ENCODE peak calls at places on chromosome 6, in six cellular contexts. X, B, J, M, F and W are unnamed samples.
A peak's percentile ranks its signal among the peaks of the same experiment; 100 is the strongest.

GRCh38 chr6:40302856-40303449 is 284.2 kb downstream of the LRFN2 start:
- DNase-seq in X (no peak), B (no peak), J (no peak), M (no peak), F (no peak), W (no peak)

GRCh38 chr6:53794073-53794719 is 609 bp upstream of the LRRC1 start:
- DNase-seq in X (peak; percentile 88), B (peak; percentile 74), J (peak; percentile 69), M (peak; percentile 52), F (peak; percentile 48), W (peak; percentile 77)

GRCh38 chr6:73516712-73517489 is 3.9 kb downstream of the EEF1A1 start:
- DNase-seq in X (peak; percentile 16), B (no peak), J (no peak), M (no peak), F (no peak), W (no peak)

GRCh38 chr6:94049001-94049400 is 629.6 kb upstream of the EPHA7 start:
- DNase-seq in X (peak; percentile 52), B (no peak), J (no peak), M (no peak), F (no peak), W (no peak)

GRCh38 chr6:14550410-14550809 is 432.8 kb downstream of the CD83 start:
- DNase-seq in X (no peak), B (no peak), J (no peak), M (no peak), F (no peak), W (no peak)

GRCh38 chr6:68710496-68710895 is 75.4 kb downstream of the ADGRB3 start:
- DNase-seq in X (no peak), B (no peak), J (no peak), M (no peak), F (no peak), W (no peak)

GRCh38 chr6:111447051-111447450 is 36.0 kb downstream of the REV3L start:
- DNase-seq in X (no peak), B (no peak), J (no peak), M (no peak), F (no peak), W (no peak)

GRCh38 chr6:122652431-122652830 is 42.2 kb downstream of the PKIB start:
- DNase-seq in X (peak; percentile 56), B (no peak), J (no peak), M (no peak), F (no peak), W (no peak)

GRCh38 chr6:56863366-56863765 is 91.5 kb upstream of the BEND6 start:
- DNase-seq in X (peak; percentile 58), B (no peak), J (peak; percentile 72), M (no peak), F (no peak), W (peak; percentile 89)

GRCh38 chr6:2509746-2510145 is 241.0 kb downstream of the MYLK4 start:
- DNase-seq in X (no peak), B (no peak), J (no peak), M (no peak), F (no peak), W (no peak)

GRCh38 chr6:35757461-35758123 is 18.8 kb upstream of the CLPSL2 start:
- DNase-seq in X (peak; percentile 37), B (no peak), J (peak; percentile 43), M (no peak), F (peak; percentile 33), W (no peak)

GRCh38 chr6:170037541-170038250 is 253.2 kb downstream of the DLL1 start:
- DNase-seq in X (no peak), B (peak; percentile 31), J (no peak), M (no peak), F (no peak), W (no peak)

GRCh38 chr6:147177286-147177685 is 26.9 kb upstream of the STXBP5 start:
- DNase-seq in X (no peak), B (no peak), J (no peak), M (no peak), F (no peak), W (no peak)

GRCh38 chr6:81613606-81614005 is 138.9 kb downstream of the TENT5A start:
- DNase-seq in X (peak; percentile 56), B (no peak), J (peak; percentile 53), M (no peak), F (no peak), W (peak; percentile 2)

GRCh38 chr6:34149831-34150400 is 4.0 kb upstream of the GRM4 start:
- DNase-seq in X (no peak), B (no peak), J (no peak), M (no peak), F (no peak), W (no peak)

GRCh38 chr6:20661721-20662120 is 127.5 kb downstream of the CDKAL1 start:
- DNase-seq in X (peak; percentile 25), B (no peak), J (no peak), M (no peak), F (no peak), W (peak; percentile 64)

GRCh38 chr6:113449051-113449450 is 408.1 kb upstream of the MARCKS start:
- DNase-seq in X (peak; percentile 64), B (no peak), J (peak; percentile 63), M (no peak), F (no peak), W (peak; percentile 19)

GRCh38 chr6:127420558-127420957 is 38.6 kb downstream of the KIAA0408 start:
- DNase-seq in X (peak; percentile 96), B (peak; percentile 63), J (peak; percentile 98), M (peak; percentile 48), F (peak; percentile 47), W (peak; percentile 81)

GRCh38 chr6:19465760-19466159 is 371.4 kb upstream of the ID4 start:
- DNase-seq in X (peak; percentile 81), B (no peak), J (peak; percentile 37), M (no peak), F (no peak), W (no peak)

DNA sequence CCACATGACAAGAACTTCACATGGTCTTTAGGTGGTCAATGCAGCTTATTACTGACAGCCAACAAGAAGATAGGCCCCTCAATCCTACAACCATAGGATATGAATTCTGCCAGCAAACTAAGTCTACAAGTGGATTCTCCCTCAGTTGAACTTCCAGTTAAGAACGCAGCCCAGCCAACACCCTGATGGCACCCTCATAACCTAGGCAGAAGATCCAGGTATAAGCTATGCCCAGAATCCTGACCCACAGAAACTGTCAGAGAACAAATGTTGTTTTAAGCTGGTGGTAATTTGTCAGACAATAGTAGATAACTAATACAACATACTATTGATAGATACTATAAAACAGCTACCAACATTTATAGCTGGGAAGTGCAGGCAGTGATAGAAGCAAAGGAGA is 38.8 kb downstream of the ATG5 start:
- DNase-seq in X (no peak), B (no peak), J (no peak), M (no peak), F (no peak), W (no peak)
- TF ChIP-seq CTCF in X (no peak), B (no peak), J (no peak), M (no peak), F (no peak), W (no peak)

DNA sequence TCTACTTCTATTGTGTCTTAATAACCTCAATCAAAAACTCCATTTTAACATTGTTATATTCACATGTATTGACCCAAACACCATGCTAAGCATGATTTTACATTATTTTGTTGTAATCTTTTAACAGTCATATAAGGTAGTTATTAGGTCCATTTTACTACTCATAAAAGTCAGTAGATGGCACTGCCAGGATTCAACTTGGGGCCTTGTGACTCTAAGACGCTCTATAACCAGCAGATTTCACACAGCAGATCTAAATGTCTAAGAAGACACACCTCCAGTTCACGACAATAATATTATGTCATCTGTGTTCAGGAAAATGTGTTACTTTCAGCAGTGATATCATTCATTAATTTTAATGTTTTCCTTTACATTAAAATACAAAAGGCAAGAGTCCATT is 88.0 kb downstream of the FRK start:
- DNase-seq in X (no peak), B (no peak), J (no peak), M (no peak), F (no peak), W (no peak)
- TF ChIP-seq CTCF in X (no peak), B (no peak), J (no peak), M (no peak), F (no peak), W (no peak)

GRCh38 chr6:99334526-99335127 is 14.8 kb downstream of the FAXC start:
- DNase-seq in X (peak; percentile 59), B (no peak), J (peak; percentile 68), M (no peak), F (peak; percentile 21), W (peak; percentile 51)
- TF ChIP-seq CTCF in X (peak; percentile 72), B (peak; percentile 55), J (peak; percentile 73), M (peak; percentile 37), F (no peak), W (peak; percentile 55)

GRCh38 chr6:89180112-89180511 is 34.3 kb downstream of the PM20D2 start:
- DNase-seq in X (no peak), B (no peak), J (no peak), M (no peak), F (no peak), W (no peak)
- TF ChIP-seq CTCF in X (no peak), B (no peak), J (no peak), M (no peak), F (no peak), W (no peak)

GRCh38 chr6:167485186-167485978 is 160.5 kb downstream of the TTLL2 start:
- DNase-seq in X (peak; percentile 32), B (no peak), J (peak; percentile 35), M (no peak), F (peak; percentile 39), W (peak; percentile 13)
- TF ChIP-seq CTCF in X (peak; percentile 47), B (peak; percentile 10), J (peak; percentile 38), M (no peak), F (peak; percentile 29), W (no peak)

GRCh38 chr6:134172020-134172766 is 119.8 kb upstream of the SLC2A12 start:
- DNase-seq in X (peak; percentile 9), B (no peak), J (no peak), M (no peak), F (no peak), W (no peak)

GRCh38 chr6:134171517-134171916 is 119.1 kb upstream of the SLC2A12 start:
- DNase-seq in X (peak; percentile 20), B (no peak), J (no peak), M (no peak), F (no peak), W (no peak)

GRCh38 chr6:134169881-134170486 is 117.6 kb upstream of the SLC2A12 start:
- DNase-seq in X (peak; percentile 33), B (no peak), J (no peak), M (no peak), F (no peak), W (no peak)

GRCh38 chr6:134168580-134169223 is 116.3 kb upstream of the SLC2A12 start:
- DNase-seq in X (peak; percentile 40), B (no peak), J (no peak), M (no peak), F (no peak), W (no peak)

GRCh38 chr6:134170844-134171243 is 118.4 kb upstream of the SLC2A12 start:
- DNase-seq in X (peak; percentile 44), B (no peak), J (peak; percentile 39), M (no peak), F (no peak), W (no peak)
- TF ChIP-seq CTCF in X (peak; percentile 16), B (no peak), J (no peak), M (no peak), F (no peak), W (no peak)